ENCODE peak calls at places on chromosomes 7 and 10, in eight cellular contexts. One of them, this sample, is unnamed.

GRCh38 chr7:98418636-98419315 is 17.9 kb upstream of the BAIAP2L1 start:
- DNase-seq in T follicular helper cell: no peak
- DNase-seq in fibroblast of pulmonary artery: peak
- DNase-seq in NCI-H1105 treated with DMSO at 0.1 percent for 48 hours: no peak
- DNase-seq in astrocyte of the spinal cord: peak
- DNase-seq in GF-D8: no peak
- DNase-seq in MM.1S: no peak
- DNase-seq in stimulated activated CD8-positive, alpha-beta memory T cell treated with anti-CD3 and anti-CD28 coated beads, Interleukin-15, amount 100 ng/mL, for 24 hours: no peak
- DNase-seq in this sample: no peak

GRCh38 chr7:90766814-90767564 is 170.9 kb downstream of the CDK14 start:
- DNase-seq in GF-D8: no peak
- DNase-seq in NCI-H1105 treated with DMSO at 0.1 percent for 48 hours: no peak
- DNase-seq in astrocyte of the spinal cord: peak
- DNase-seq in fibroblast of pulmonary artery: peak
- DNase-seq in MM.1S: no peak
- DNase-seq in T follicular helper cell: no peak
- DNase-seq in stimulated activated CD8-positive, alpha-beta memory T cell treated with anti-CD3 and anti-CD28 coated beads, Interleukin-15, amount 100 ng/mL, for 24 hours: no peak
- DNase-seq in this sample: no peak

GRCh38 chr10:25901199-25901598 is 32.8 kb upstream of the MYO3A start:
- DNase-seq in NCI-H1105 treated with DMSO at 0.1 percent for 48 hours: no peak
- DNase-seq in GF-D8: no peak
- DNase-seq in MM.1S: no peak
- DNase-seq in astrocyte of the spinal cord: no peak
- DNase-seq in stimulated activated CD8-positive, alpha-beta memory T cell treated with anti-CD3 and anti-CD28 coated beads, Interleukin-15, amount 100 ng/mL, for 24 hours: no peak
- DNase-seq in T follicular helper cell: no peak
- DNase-seq in fibroblast of pulmonary artery: no peak
- DNase-seq in this sample: no peak

GRCh38 chr10:101773923-101774588 is 1.9 kb downstream of the FGF8 start:
- DNase-seq in MM.1S: no peak
- DNase-seq in stimulated activated CD8-positive, alpha-beta memory T cell treated with anti-CD3 and anti-CD28 coated beads, Interleukin-15, amount 100 ng/mL, for 24 hours: no peak
- DNase-seq in NCI-H1105 treated with DMSO at 0.1 percent for 48 hours: no peak
- DNase-seq in fibroblast of pulmonary artery: no peak
- DNase-seq in astrocyte of the spinal cord: no peak
- DNase-seq in GF-D8: no peak
- DNase-seq in T follicular helper cell: no peak
- DNase-seq in this sample: no peak

GRCh38 chr10:132538790-132539421 is 1.3 kb downstream of the INPP5A start:
- DNase-seq in T follicular helper cell: no peak
- DNase-seq in GF-D8: no peak
- DNase-seq in NCI-H1105 treated with DMSO at 0.1 percent for 48 hours: no peak
- DNase-seq in MM.1S: no peak
- DNase-seq in astrocyte of the spinal cord: no peak
- DNase-seq in fibroblast of pulmonary artery: no peak
- DNase-seq in stimulated activated CD8-positive, alpha-beta memory T cell treated with anti-CD3 and anti-CD28 coated beads, Interleukin-15, amount 100 ng/mL, for 24 hours: no peak
- DNase-seq in this sample: no peak

GRCh38 chr10:73931767-73932624 is 21.1 kb downstream of the PLAU start:
- DNase-seq in T follicular helper cell: no peak
- DNase-seq in fibroblast of pulmonary artery: no peak
- DNase-seq in NCI-H1105 treated with DMSO at 0.1 percent for 48 hours: no peak
- DNase-seq in GF-D8: no peak
- DNase-seq in MM.1S: peak
- DNase-seq in stimulated activated CD8-positive, alpha-beta memory T cell treated with anti-CD3 and anti-CD28 coated beads, Interleukin-15, amount 100 ng/mL, for 24 hours: no peak
- DNase-seq in astrocyte of the spinal cord: no peak
- DNase-seq in this sample: peak

GRCh38 chr7:132377043-132377442 is 199.2 kb downstream of the PLXNA4 start:
- DNase-seq in NCI-H1105 treated with DMSO at 0.1 percent for 48 hours: no peak
- DNase-seq in T follicular helper cell: no peak
- DNase-seq in astrocyte of the spinal cord: no peak
- DNase-seq in GF-D8: no peak
- DNase-seq in fibroblast of pulmonary artery: peak
- DNase-seq in stimulated activated CD8-positive, alpha-beta memory T cell treated with anti-CD3 and anti-CD28 coated beads, Interleukin-15, amount 100 ng/mL, for 24 hours: no peak
- DNase-seq in MM.1S: no peak
- DNase-seq in this sample: no peak

GRCh38 chr10:131310054-131310903 is 1.2 kb downstream of the TCERG1L start:
- DNase-seq in NCI-H1105 treated with DMSO at 0.1 percent for 48 hours: peak
- DNase-seq in stimulated activated CD8-positive, alpha-beta memory T cell treated with anti-CD3 and anti-CD28 coated beads, Interleukin-15, amount 100 ng/mL, for 24 hours: no peak
- DNase-seq in fibroblast of pulmonary artery: no peak
- DNase-seq in T follicular helper cell: no peak
- DNase-seq in GF-D8: no peak
- DNase-seq in astrocyte of the spinal cord: no peak
- DNase-seq in MM.1S: no peak
- DNase-seq in this sample: no peak

GRCh38 chr7:46607176-46607575 is 686.1 kb upstream of the IGFBP3 start:
- DNase-seq in T follicular helper cell: no peak
- DNase-seq in MM.1S: no peak
- DNase-seq in stimulated activated CD8-positive, alpha-beta memory T cell treated with anti-CD3 and anti-CD28 coated beads, Interleukin-15, amount 100 ng/mL, for 24 hours: no peak
- DNase-seq in GF-D8: no peak
- DNase-seq in fibroblast of pulmonary artery: no peak
- DNase-seq in astrocyte of the spinal cord: no peak
- DNase-seq in NCI-H1105 treated with DMSO at 0.1 percent for 48 hours: no peak
- DNase-seq in this sample: no peak

GRCh38 chr10:117896517-117896916 is 150.2 kb downstream of the RAB11FIP2 start:
- DNase-seq in fibroblast of pulmonary artery: no peak
- DNase-seq in GF-D8: no peak
- DNase-seq in NCI-H1105 treated with DMSO at 0.1 percent for 48 hours: no peak
- DNase-seq in astrocyte of the spinal cord: no peak
- DNase-seq in T follicular helper cell: no peak
- DNase-seq in MM.1S: no peak
- DNase-seq in stimulated activated CD8-positive, alpha-beta memory T cell treated with anti-CD3 and anti-CD28 coated beads, Interleukin-15, amount 100 ng/mL, for 24 hours: no peak
- DNase-seq in this sample: no peak

GRCh38 chr7:131459256-131459655 is 97.2 kb downstream of the PODXL start:
- DNase-seq in MM.1S: no peak
- DNase-seq in T follicular helper cell: no peak
- DNase-seq in NCI-H1105 treated with DMSO at 0.1 percent for 48 hours: no peak
- DNase-seq in fibroblast of pulmonary artery: no peak
- DNase-seq in GF-D8: no peak
- DNase-seq in astrocyte of the spinal cord: no peak
- DNase-seq in stimulated activated CD8-positive, alpha-beta memory T cell treated with anti-CD3 and anti-CD28 coated beads, Interleukin-15, amount 100 ng/mL, for 24 hours: no peak
- DNase-seq in this sample: no peak

GRCh38 chr7:135792866-135793265 is 44.3 kb upstream of the FAM180A start:
- DNase-seq in fibroblast of pulmonary artery: no peak
- DNase-seq in T follicular helper cell: no peak
- DNase-seq in GF-D8: no peak
- DNase-seq in astrocyte of the spinal cord: no peak
- DNase-seq in stimulated activated CD8-positive, alpha-beta memory T cell treated with anti-CD3 and anti-CD28 coated beads, Interleukin-15, amount 100 ng/mL, for 24 hours: no peak
- DNase-seq in NCI-H1105 treated with DMSO at 0.1 percent for 48 hours: no peak
- DNase-seq in MM.1S: no peak
- DNase-seq in this sample: no peak

GRCh38 chr10:30359373-30360206 is 10.5 kb upstream of the MTPAP start:
- DNase-seq in T follicular helper cell: peak
- DNase-seq in stimulated activated CD8-positive, alpha-beta memory T cell treated with anti-CD3 and anti-CD28 coated beads, Interleukin-15, amount 100 ng/mL, for 24 hours: peak
- DNase-seq in NCI-H1105 treated with DMSO at 0.1 percent for 48 hours: peak
- DNase-seq in GF-D8: no peak
- DNase-seq in fibroblast of pulmonary artery: peak
- DNase-seq in MM.1S: peak
- DNase-seq in astrocyte of the spinal cord: peak
- DNase-seq in this sample: no peak

GRCh38 chr7:11985971-11986370 is 154.0 kb upstream of the THSD7A start:
- DNase-seq in NCI-H1105 treated with DMSO at 0.1 percent for 48 hours: no peak
- DNase-seq in GF-D8: no peak
- DNase-seq in fibroblast of pulmonary artery: no peak
- DNase-seq in astrocyte of the spinal cord: no peak
- DNase-seq in MM.1S: no peak
- DNase-seq in stimulated activated CD8-positive, alpha-beta memory T cell treated with anti-CD3 and anti-CD28 coated beads, Interleukin-15, amount 100 ng/mL, for 24 hours: no peak
- DNase-seq in T follicular helper cell: no peak
- DNase-seq in this sample: no peak

GRCh38 chr10:79331709-79332108 is 15.6 kb upstream of the PPIF start:
- DNase-seq in fibroblast of pulmonary artery: peak
- DNase-seq in T follicular helper cell: peak
- DNase-seq in stimulated activated CD8-positive, alpha-beta memory T cell treated with anti-CD3 and anti-CD28 coated beads, Interleukin-15, amount 100 ng/mL, for 24 hours: peak
- DNase-seq in astrocyte of the spinal cord: peak
- DNase-seq in MM.1S: no peak
- DNase-seq in GF-D8: no peak
- DNase-seq in NCI-H1105 treated with DMSO at 0.1 percent for 48 hours: no peak
- DNase-seq in this sample: no peak

GRCh38 chr10:43594944-43595589 is 11.2 kb upstream of the ZNF485 start:
- DNase-seq in T follicular helper cell: no peak
- DNase-seq in MM.1S: peak
- DNase-seq in NCI-H1105 treated with DMSO at 0.1 percent for 48 hours: no peak
- DNase-seq in stimulated activated CD8-positive, alpha-beta memory T cell treated with anti-CD3 and anti-CD28 coated beads, Interleukin-15, amount 100 ng/mL, for 24 hours: no peak
- DNase-seq in GF-D8: no peak
- DNase-seq in astrocyte of the spinal cord: peak
- DNase-seq in fibroblast of pulmonary artery: peak
- DNase-seq in this sample: no peak

GRCh38 chr7:111047595-111047994 is 43.3 kb upstream of the LRRN3 start:
- DNase-seq in fibroblast of pulmonary artery: no peak
- DNase-seq in GF-D8: no peak
- DNase-seq in astrocyte of the spinal cord: no peak
- DNase-seq in NCI-H1105 treated with DMSO at 0.1 percent for 48 hours: no peak
- DNase-seq in T follicular helper cell: no peak
- DNase-seq in MM.1S: no peak
- DNase-seq in stimulated activated CD8-positive, alpha-beta memory T cell treated with anti-CD3 and anti-CD28 coated beads, Interleukin-15, amount 100 ng/mL, for 24 hours: no peak
- DNase-seq in this sample: no peak

GRCh38 chr7:98921608-98922372 is 43.5 kb downstream of the TRRAP start:
- DNase-seq in T follicular helper cell: no peak
- DNase-seq in stimulated activated CD8-positive, alpha-beta memory T cell treated with anti-CD3 and anti-CD28 coated beads, Interleukin-15, amount 100 ng/mL, for 24 hours: no peak
- DNase-seq in NCI-H1105 treated with DMSO at 0.1 percent for 48 hours: no peak
- DNase-seq in GF-D8: no peak
- DNase-seq in MM.1S: no peak
- DNase-seq in astrocyte of the spinal cord: no peak
- DNase-seq in fibroblast of pulmonary artery: no peak
- DNase-seq in this sample: no peak

GRCh38 chr10:133230387-133231195 is 574 bp downstream of the UTF1 start:
- DNase-seq in MM.1S: no peak
- DNase-seq in GF-D8: no peak
- DNase-seq in NCI-H1105 treated with DMSO at 0.1 percent for 48 hours: peak
- DNase-seq in fibroblast of pulmonary artery: no peak
- DNase-seq in stimulated activated CD8-positive, alpha-beta memory T cell treated with anti-CD3 and anti-CD28 coated beads, Interleukin-15, amount 100 ng/mL, for 24 hours: no peak
- DNase-seq in astrocyte of the spinal cord: no peak
- DNase-seq in T follicular helper cell: no peak
- DNase-seq in this sample: peak

GRCh38 chr10:14876764-14877163 is 1.9 kb upstream of the SUV39H2 start:
- DNase-seq in GF-D8: no peak
- DNase-seq in NCI-H1105 treated with DMSO at 0.1 percent for 48 hours: no peak
- DNase-seq in stimulated activated CD8-positive, alpha-beta memory T cell treated with anti-CD3 and anti-CD28 coated beads, Interleukin-15, amount 100 ng/mL, for 24 hours: no peak
- DNase-seq in fibroblast of pulmonary artery: no peak
- DNase-seq in MM.1S: no peak
- DNase-seq in T follicular helper cell: no peak
- DNase-seq in astrocyte of the spinal cord: no peak
- DNase-seq in this sample: no peak

GRCh38 chr10:33680036-33680435 is 345.6 kb upstream of the NRP1 start:
- DNase-seq in T follicular helper cell: no peak
- DNase-seq in fibroblast of pulmonary artery: no peak
- DNase-seq in GF-D8: no peak
- DNase-seq in astrocyte of the spinal cord: no peak
- DNase-seq in NCI-H1105 treated with DMSO at 0.1 percent for 48 hours: no peak
- DNase-seq in stimulated activated CD8-positive, alpha-beta memory T cell treated with anti-CD3 and anti-CD28 coated beads, Interleukin-15, amount 100 ng/mL, for 24 hours: no peak
- DNase-seq in MM.1S: no peak
- DNase-seq in this sample: no peak

This sample was measured in upper lobe of right lung.